ENCODE peak calls at places on chromosomes 2 and 18, in four cellular contexts. S, G, X and I are unnamed samples.

GRCh38 chr2:27638023-27638637 is 9.3 kb downstream of the GPN1 start:
- DNase-seq in X (no peak), G (no peak), S (no peak), I (no peak)

GRCh38 chr2:240467659-240468299 is 32.3 kb downstream of the GPC1 start:
- DNase-seq in X (no peak), G (no peak), S (no peak), I (peak)

GRCh38 chr2:200221055-200221692 is 85.3 kb upstream of the SPATS2L start:
- DNase-seq in X (peak), G (no peak), S (no peak), I (no peak)

GRCh38 chr18:55497825-55498403 is 90.1 kb downstream of the TCF4 start:
- DNase-seq in S (no peak), G (no peak), X (no peak), I (no peak)

GRCh38 chr2:199589303-199589702 is 131.6 kb upstream of the SATB2 start:
- DNase-seq in S (no peak), G (no peak), X (no peak), I (no peak)

GRCh38 chr2:24122-24521 is 22.2 kb downstream of the FAM110C start:
- DNase-seq in G (no peak), S (no peak), X (no peak), I (no peak)

GRCh38 chr2:11163439-11164317 is 8.4 kb downstream of the SLC66A3 start:
- DNase-seq in S (no peak), G (no peak), X (no peak), I (no peak)

GRCh38 chr2:164967781-164968228 is 12.5 kb upstream of the SLC38A11 start:
- DNase-seq in X (no peak), S (no peak), G (no peak), I (no peak)

GRCh38 chr2:172642301-172643020 is 86.6 kb downstream of the PDK1 start:
- DNase-seq in G (no peak), X (no peak), S (no peak), I (no peak)

GRCh38 chr18:26008096-26008495 is 82.3 kb downstream of the SS18 start:
- DNase-seq in G (no peak), S (no peak), X (no peak), I (no peak)

GRCh38 chr2:159438720-159439353 is 152.3 kb upstream of the WDSUB1 start:
- DNase-seq in S (no peak), X (no peak), G (no peak), I (no peak)

GRCh38 chr2:159441182-159441581 is 154.7 kb upstream of the WDSUB1 start:
- DNase-seq in S (no peak), G (no peak), X (no peak), I (no peak)

GRCh38 chr2:159442159-159442852 is 155.8 kb upstream of the WDSUB1 start:
- DNase-seq in G (no peak), S (no peak), X (no peak), I (no peak)

GRCh38 chr2:159439421-159439820 is 152.9 kb upstream of the WDSUB1 start:
- DNase-seq in X (no peak), S (no peak), G (no peak), I (no peak)

GRCh38 chr2:159438284-159438683 is 151.8 kb upstream of the WDSUB1 start:
- DNase-seq in X (no peak), S (no peak), G (no peak), I (no peak)
- TF ChIP-seq SP1 in X (no peak), S (no peak), G (no peak), I (no peak)

GRCh38 chr2:162925595-162925994 is 87.0 kb upstream of the KCNH7 start:
- DNase-seq in X (no peak), G (no peak), S (no peak), I (no peak)

GRCh38 chr2:162929571-162929970 is 91.0 kb upstream of the KCNH7 start:
- DNase-seq in S (no peak), G (no peak), X (no peak), I (no peak)

GRCh38 chr2:162928356-162928755 is 89.8 kb upstream of the KCNH7 start:
- DNase-seq in S (no peak), X (no peak), G (no peak), I (no peak)

GRCh38 chr2:162926907-162927306 is 88.3 kb upstream of the KCNH7 start:
- DNase-seq in S (no peak), G (no peak), X (no peak), I (no peak)

GRCh38 chr2:162926501-162926900 is 87.9 kb upstream of the KCNH7 start:
- DNase-seq in S (no peak), X (peak), G (no peak), I (no peak)
- TF ChIP-seq CREM in S (no peak), X (no peak), G (no peak), I (no peak)

DNA sequence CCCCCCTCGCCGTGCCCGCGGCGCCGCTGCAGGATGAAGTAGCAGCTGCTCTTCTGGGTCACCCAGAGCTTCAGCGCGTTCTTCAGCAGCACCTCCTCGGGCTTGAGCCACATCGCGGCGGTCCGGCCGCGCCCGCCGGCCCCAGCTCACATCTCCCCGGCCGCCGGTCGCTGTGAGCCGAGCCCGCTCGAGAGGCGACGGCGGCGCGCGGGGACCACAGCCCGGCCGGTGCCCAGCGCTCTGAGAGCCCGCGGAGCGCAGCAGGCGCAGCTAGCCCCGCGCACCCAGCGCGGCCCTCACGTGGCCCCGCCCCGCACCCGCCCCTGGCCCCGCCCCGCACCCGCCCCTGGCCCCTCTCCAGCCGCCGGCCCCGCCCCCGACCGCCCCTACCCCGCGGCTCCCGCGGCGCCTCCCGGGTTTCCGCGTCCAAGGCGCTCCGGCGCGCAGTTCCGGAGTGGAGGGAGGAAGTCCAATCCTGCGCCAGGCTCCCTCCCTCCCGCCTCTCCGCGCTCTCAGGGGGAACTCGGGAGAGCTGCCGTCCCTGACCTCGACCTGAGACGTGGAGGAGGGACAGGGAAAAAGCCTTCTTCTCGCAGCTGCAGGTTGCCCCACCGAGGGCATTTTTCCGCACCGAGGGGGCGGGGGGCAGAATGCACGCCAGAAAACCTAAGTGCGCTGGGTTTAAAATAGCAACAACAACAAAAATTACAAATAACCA is at the start of gene TBC1D8:
- DNase-seq in X (peak), G (peak), S (no peak), I (peak)
- TF ChIP-seq ETV6 in X (no peak), G (no peak), S (no peak), I (no peak)

GRCh38 chr2:88686320-88686719 is 5.2 kb upstream of the RPIA start:
- DNase-seq in X (peak), G (no peak), S (no peak), I (no peak)
- TF ChIP-seq SP1 in X (no peak), G (no peak), S (no peak), I (no peak)